ENCODE peak calls at places on chromosomes 11 and 22, in seven cellular contexts. Y is effector CD4-positive, alpha-beta T cell; C is A549; H is fibroblast of lung; X is tibial nerve; L is NCI-H2081; M is C1 segment of cervical spinal cord. Q is an unnamed sample.

GRCh38 chr11:117868815-117869642 is 7.4 kb downstream of the FXYD6 start:
- DNase-seq in Y (no peak), C (no peak), H (no peak), X (no peak), L (peak; percentile 76), M (no peak), Q (no peak)

GRCh38 chr11:27722945-27723344 is 22.7 kb upstream of the BDNF start:
- DNase-seq in Y (no peak), C (no peak), H (no peak), X (no peak), L (no peak), M (no peak), Q (no peak)

GRCh38 chr22:30879398-30879797 is 89.2 kb downstream of the MORC2 start:
- DNase-seq in Y (no peak), C (no peak), H (no peak), X (no peak), L (no peak), M (no peak), Q (no peak)

GRCh38 chr11:133064152-133064877 is 468.0 kb downstream of the OPCML start:
- DNase-seq in Y (no peak), C (no peak), H (peak; percentile 74), X (peak; percentile 20), L (peak; percentile 68), M (peak; percentile 69), Q (no peak)

GRCh38 chr11:1368966-1369365 is 20.8 kb upstream of the BRSK2 start:
- DNase-seq in Y (no peak), C (no peak), H (no peak), X (no peak), L (no peak), M (no peak), Q (no peak)

GRCh38 chr11:126790550-126790981 is 210.0 kb downstream of the KIRREL3 start:
- DNase-seq in Y (no peak), C (peak; percentile 63), H (peak; percentile 44), X (no peak), L (no peak), M (peak; percentile 8), Q (no peak)

GRCh38 chr11:46541593-46542371 is 52.0 kb downstream of the AMBRA1 start:
- DNase-seq in Y (no peak), C (peak; percentile 42), H (no peak), X (no peak), L (no peak), M (no peak), Q (peak; percentile 60)

GRCh38 chr11:14414470-14415461 is 55.8 kb upstream of the RRAS2 start:
- DNase-seq in Y (peak; percentile 47), C (no peak), H (peak; percentile 33), X (no peak), L (no peak), M (no peak), Q (no peak)

GRCh38 chr11:2760196-2760871 is 60.5 kb upstream of the KCNQ1OT1 start:
- DNase-seq in Y (peak; percentile 0), C (no peak), H (no peak), X (peak; percentile 6), L (no peak), M (no peak), Q (no peak)

GRCh38 chr11:123158609-123159008 is 36.4 kb downstream of the CLMP start:
- DNase-seq in Y (no peak), C (no peak), H (no peak), X (no peak), L (no peak), M (no peak), Q (no peak)

GRCh38 chr11:103993502-103993901 is 42.9 kb upstream of the DDI1 start:
- DNase-seq in Y (no peak), C (no peak), H (no peak), X (no peak), L (no peak), M (no peak), Q (no peak)

Q was measured in gastrocnemius medialis.